ENCODE peak calls at places on chromosomes 16 and 17, in eight cellular contexts. F is EL; U is HS-5; C is naive thymus-derived CD4-positive, alpha-beta T cell; R is testis; J is cortex of kidney; E is H54; T is effector memory CD8-positive, alpha-beta T cell. Q is an unnamed sample.
A peak's percentile ranks its signal among the peaks of the same experiment; 100 is the strongest.

GRCh38 chr17:67386965-67387551 is 10.0 kb downstream of the PITPNC1 start:
- DNase-seq in F (peak; percentile 48), U (no peak), C (no peak), R (peak; percentile 69), J (no peak), E (peak; percentile 77), T (peak; percentile 38), Q (peak; percentile 46)

GRCh38 chr17:60613325-60613724 is 13.3 kb downstream of the PPM1D start:
- DNase-seq in F (no peak), U (no peak), C (no peak), R (no peak), J (no peak), E (no peak), T (no peak), Q (no peak)

GRCh38 chr17:57885148-57885915 is 35.5 kb upstream of the MRPS23 start:
- DNase-seq in F (no peak), U (no peak), C (no peak), R (no peak), J (no peak), E (no peak), T (no peak), Q (no peak)

GRCh38 chr16:86928517-86929148 is 350.3 kb downstream of the FOXL1 start:
- DNase-seq in F (no peak), U (no peak), C (no peak), R (no peak), J (no peak), E (no peak), T (no peak), Q (no peak)

GRCh38 chr17:41773731-41774193 is 12.7 kb downstream of the JUP start:
- DNase-seq in F (no peak), U (no peak), C (no peak), R (no peak), J (no peak), E (no peak), T (no peak), Q (no peak)

GRCh38 chr17:71251276-71251675 is 869.5 kb upstream of the SOX9 start:
- DNase-seq in F (peak; percentile 58), U (no peak), C (no peak), R (no peak), J (no peak), E (no peak), T (no peak), Q (no peak)

GRCh38 chr16:1492923-1493745 is at the start of gene TELO2:
- DNase-seq in F (peak; percentile 77), U (peak; percentile 20), C (peak; percentile 92), R (peak; percentile 84), J (no peak), E (peak; percentile 90), T (peak; percentile 83), Q (peak; percentile 86)

GRCh38 chr16:4053663-4054479 is 62.4 kb downstream of the ADCY9 start:
- DNase-seq in F (peak; percentile 82), U (peak; percentile 47), C (no peak), R (no peak), J (no peak), E (no peak), T (no peak), Q (no peak)

GRCh38 chr17:78421534-78422266 is 43.3 kb downstream of the PGS1 start:
- DNase-seq in F (peak; percentile 68), U (peak; percentile 10), C (peak; percentile 67), R (peak; percentile 79), J (no peak), E (peak; percentile 85), T (peak; percentile 70), Q (peak; percentile 68)

GRCh38 chr16:20867585-20867984 is 32.6 kb downstream of the DCUN1D3 start:
- DNase-seq in F (no peak), U (no peak), C (no peak), R (no peak), J (no peak), E (no peak), T (no peak), Q (no peak)

GRCh38 chr17:31508310-31509094 is 117.0 kb downstream of the RAB11FIP4 start:
- DNase-seq in F (no peak), U (no peak), C (peak; percentile 83), R (no peak), J (no peak), E (no peak), T (peak; percentile 69), Q (peak; percentile 64)

GRCh38 chr16:19835989-19836421 is 48.6 kb downstream of the GPRC5B start:
- DNase-seq in F (peak; percentile 43), U (no peak), C (no peak), R (no peak), J (no peak), E (no peak), T (no peak), Q (no peak)